ENCODE peak calls at places on chromosomes 13 and 19, in five cellular contexts. M is tibial artery; V is CD8-positive, alpha-beta memory T cell; H is caudate nucleus; L is prostate gland. A is an unnamed sample.
A peak's percentile ranks its signal among the peaks of the same experiment; 100 is the strongest.

GRCh38 chr13:101916108-101916757 is 463.8 kb downstream of the ITGBL1 start:
- DNase-seq in L (no peak), V (no peak), H (no peak), M (no peak), A (no peak)

GRCh38 chr19:43914051-43914450 is 21.0 kb downstream of the ZNF45 start:
- DNase-seq in M (no peak), V (no peak), L (no peak), H (no peak), A (no peak)

GRCh38 chr19:35696835-35697234 is 7.5 kb upstream of the ZBTB32 start:
- DNase-seq in H (no peak), V (no peak), M (no peak), L (no peak), A (no peak)

GRCh38 chr13:113883314-113883811 is 19.5 kb upstream of the GAS6 start:
- DNase-seq in L (no peak), V (no peak), M (no peak), H (no peak), A (no peak)

GRCh38 chr19:6556480-6556879 is 25.7 kb downstream of the TNFSF9 start:
- DNase-seq in V (no peak), M (no peak), H (no peak), L (no peak), A (no peak)

GRCh38 chr13:83248751-83249150 is 633.5 kb downstream of the SLITRK1 start:
- DNase-seq in L (no peak), H (peak; percentile 0), M (peak; percentile 33), V (no peak), A (no peak)

GRCh38 chr19:6765738-6766356 is 1.4 kb downstream of the SH2D3A start:
- DNase-seq in L (peak; percentile 96), H (no peak), V (no peak), M (no peak), A (no peak)

GRCh38 chr13:114088234-114088633 is 44.2 kb downstream of the RASA3 start:
- DNase-seq in L (no peak), H (no peak), M (no peak), V (no peak), A (no peak)

GRCh38 chr13:77390391-77390790 is 63.5 kb upstream of the MYCBP2 start:
- DNase-seq in M (peak; percentile 67), L (no peak), H (no peak), V (no peak), A (no peak)

GRCh38 chr13:49258097-49258796 is 10.5 kb downstream of the CDADC1 start:
- DNase-seq in H (no peak), V (peak; percentile 18), L (no peak), M (no peak), A (no peak)

GRCh38 chr19:52270266-52270885 is 989 bp downstream of the ZNF766 start:
- DNase-seq in L (no peak), M (no peak), V (peak; percentile 5), H (no peak), A (no peak)

GRCh38 chr13:21674271-21675009 is 3.6 kb downstream of the FGF9 start:
- DNase-seq in H (no peak), V (peak; percentile 13), L (no peak), M (no peak), A (no peak)

DNA sequence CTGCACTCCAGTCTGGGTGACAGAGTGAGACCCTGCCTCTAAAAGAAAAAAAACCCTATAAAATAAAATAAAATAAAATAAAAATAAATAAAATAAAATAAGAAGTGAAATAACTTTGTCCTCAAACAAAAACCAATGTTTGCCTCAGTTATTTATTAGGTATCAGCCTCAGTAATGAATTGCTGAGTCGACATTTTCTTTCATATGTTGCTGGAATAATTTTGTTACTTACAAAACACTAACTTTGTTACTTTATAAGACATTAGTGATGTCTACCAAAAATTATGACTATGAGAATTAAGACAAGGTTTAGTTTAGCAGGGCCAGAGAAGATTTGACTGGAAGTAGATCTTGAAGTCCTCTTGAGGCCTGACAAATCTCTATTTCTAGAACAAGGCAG is 2074.5 kb upstream of the PCDH20 start:
- DNase-seq in V (no peak), H (no peak), M (no peak), L (no peak), A (no peak)
- H3K27ac ChIP-seq in V (no peak overlapping the region), H (no peak overlapping the region), M (no peak overlapping the region), L (no peak overlapping the region), A (no peak overlapping the region)

DNA sequence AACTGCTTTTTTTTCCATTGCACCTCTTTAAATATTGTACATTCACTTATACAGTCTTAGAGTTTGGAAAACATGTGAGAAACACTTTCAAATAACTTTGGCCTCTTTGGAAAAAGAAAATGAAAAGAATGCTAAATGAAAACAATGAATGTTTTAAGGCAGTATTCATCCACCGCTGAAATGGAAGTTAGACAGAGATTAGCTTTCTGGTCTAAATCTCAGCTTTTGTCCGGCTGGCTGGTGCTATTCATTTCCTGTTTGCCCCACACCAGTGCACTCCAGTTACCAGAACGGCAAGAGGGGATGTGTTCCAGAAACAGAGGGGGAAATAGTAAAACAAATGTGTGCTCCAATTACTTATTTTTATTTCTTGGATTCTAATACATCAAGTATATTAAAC is 1201.3 kb downstream of the EFNB2 start:
- DNase-seq in V (no peak), H (no peak), L (no peak), M (no peak), A (no peak)
- H3K27ac ChIP-seq in V (no peak overlapping the region), H (no peak overlapping the region), L (no peak overlapping the region), M (peak overlapping the region; percentile 54), A (no peak overlapping the region)

GRCh38 chr13:98563071-98563470 is 13.8 kb downstream of the STK24 start:
- DNase-seq in M (no peak), H (no peak), V (peak; percentile 38), L (no peak), A (no peak)
- H3K27ac ChIP-seq in M (no peak overlapping the region), H (no peak overlapping the region), V (no peak overlapping the region), L (no peak overlapping the region), A (no peak overlapping the region)

GRCh38 chr19:15300533-15301194 is 31.7 kb downstream of the BRD4 start:
- DNase-seq in H (no peak), M (no peak), L (no peak), V (no peak), A (no peak)

GRCh38 chr19:15299568-15300409 is 32.5 kb downstream of the BRD4 start:
- DNase-seq in H (no peak), L (no peak), V (no peak), M (no peak), A (no peak)

GRCh38 chr19:15296841-15297415 is 35.4 kb downstream of the BRD4 start:
- DNase-seq in V (peak; percentile 24), H (no peak), L (no peak), M (no peak), A (no peak)

GRCh38 chr19:15297416-15298224 is 34.7 kb downstream of the BRD4 start:
- DNase-seq in H (no peak), L (peak; percentile 37), M (no peak), V (peak; percentile 43), A (no peak)

GRCh38 chr19:15298847-15299567 is 33.3 kb downstream of the BRD4 start:
- DNase-seq in L (no peak), M (no peak), V (no peak), H (no peak), A (no peak)
- H3K27ac ChIP-seq in L (no peak overlapping the region), M (peak overlapping the region; percentile 33), V (no peak overlapping the region), H (no peak overlapping the region), A (no peak overlapping the region)

DNA sequence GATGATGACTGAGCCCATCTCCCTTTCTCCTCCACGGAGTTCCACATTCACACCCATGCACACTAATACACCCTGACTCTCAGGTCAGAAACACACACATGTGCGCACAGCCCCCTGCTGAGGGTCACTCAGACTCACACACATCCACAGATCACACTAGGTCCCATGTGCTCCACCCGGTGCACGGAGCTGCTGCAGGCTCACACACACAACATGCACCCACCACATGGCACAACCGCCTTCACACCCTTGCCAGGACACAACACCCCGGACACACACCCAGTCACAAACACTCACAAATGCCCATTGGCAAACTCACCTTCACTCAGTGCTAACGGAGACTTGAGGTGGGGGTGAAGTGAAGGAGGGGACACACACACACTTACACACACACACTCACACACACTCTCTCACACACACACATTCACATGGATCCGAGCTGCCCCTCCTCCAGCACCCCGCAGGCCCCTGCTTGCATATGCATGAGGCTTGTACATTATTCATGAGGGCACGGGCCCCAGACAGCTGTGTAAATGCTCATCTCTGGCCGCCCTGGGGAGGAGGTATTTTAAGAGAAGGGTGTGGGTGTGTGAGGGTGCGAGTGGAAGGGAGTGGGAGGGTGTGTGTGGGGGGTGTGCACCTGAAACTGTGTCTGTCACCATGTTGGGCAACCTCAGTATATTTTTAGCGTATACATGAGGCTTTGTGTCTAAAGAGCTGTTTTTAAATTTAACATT is 2.2 kb downstream of the NCAN start:
- DNase-seq in V (no peak), L (no peak), H (no peak), M (no peak), A (peak; percentile 44)
- H3K27ac ChIP-seq in V (no peak overlapping the region), L (no peak overlapping the region), H (peak overlapping the region; percentile 30), M (no peak overlapping the region), A (no peak overlapping the region)